ENCODE peak calls at places on chromosomes 1 and 21, in ten cellular contexts. S is uterus, O is stomach, X is adrenal gland, F is heart right ventricle, V is mammary epithelial cell, T is Peyer's patch, C is right atrium auricular region, Z is GM23338, G is breast epithelium. E is an unnamed sample. For H3K4me1, the result is how much of the 10 kb centered on the place peaks cover.

GRCh38 chr1:187433598-187433997 is 604.8 kb downstream of the PLA2G4A start:
- DNase-seq in F (no peak), T (no peak), V (no peak), G (no peak), S (no peak), O (no peak), X (no peak), Z (no peak), C (no peak), E (no peak)

GRCh38 chr1:211885746-211886522 is 55.4 kb upstream of the LPGAT1 start:
- DNase-seq in V (no peak), F (no peak), T (no peak), S (no peak), C (no peak), G (no peak), Z (peak), O (no peak), X (no peak), E (no peak)

GRCh38 chr1:10508511-10508951 is 33.8 kb downstream of the PEX14 start:
- DNase-seq in F (no peak), V (no peak), T (no peak), Z (peak), C (no peak), G (no peak), X (peak), S (no peak), O (no peak), E (no peak)

GRCh38 chr1:50279622-50280320 is 143.5 kb downstream of the DMRTA2 start:
- DNase-seq in G (no peak), X (no peak), V (peak), O (no peak), F (peak), C (no peak), T (no peak), S (no peak), Z (peak), E (no peak)

GRCh38 chr1:185974367-185974766 is 240.2 kb downstream of the HMCN1 start:
- DNase-seq in Z (no peak), O (no peak), T (no peak), F (no peak), X (no peak), G (no peak), V (no peak), S (no peak), C (no peak), E (no peak)

GRCh38 chr1:80158266-80158665 is 1151.7 kb upstream of the ADGRL4 start:
- DNase-seq in C (no peak), G (no peak), Z (no peak), T (no peak), O (no peak), F (no peak), X (no peak), S (no peak), V (no peak), E (no peak)

GRCh38 chr1:88877382-88877825 is 14.0 kb downstream of the GTF2B start:
- DNase-seq in V (peak), G (no peak), O (no peak), T (no peak), F (no peak), X (no peak), S (no peak), C (no peak), Z (peak), E (peak)

GRCh38 chr1:195851016-195851591 is 757.1 kb downstream of the KCNT2 start:
- DNase-seq in X (no peak), G (no peak), V (no peak), O (no peak), S (no peak), Z (peak), F (no peak), C (no peak), T (no peak), E (no peak)

GRCh38 chr1:9417695-9418094 is 121.6 kb upstream of the SLC25A33 start:
- DNase-seq in V (no peak), X (no peak), F (no peak), G (no peak), C (no peak), Z (no peak), S (no peak), O (no peak), T (no peak), E (no peak)

GRCh38 chr1:2404890-2405511 is 7.4 kb downstream of the PEX10 start:
- DNase-seq in V (no peak), T (no peak), C (no peak), Z (no peak), F (no peak), G (no peak), X (peak), S (no peak), O (no peak), E (no peak)

GRCh38 chr1:3707939-3708328 is 44.3 kb upstream of the CCDC27 start:
- DNase-seq in S (no peak), Z (no peak), V (no peak), F (no peak), G (no peak), X (no peak), C (no peak), T (no peak), O (no peak), E (no peak)

GRCh38 chr1:9069324-9070100 is at the start of gene SLC2A5:
- DNase-seq in G (no peak), Z (no peak), C (peak), S (peak), F (peak), V (no peak), O (no peak), T (peak), X (no peak), E (no peak)

DNA sequence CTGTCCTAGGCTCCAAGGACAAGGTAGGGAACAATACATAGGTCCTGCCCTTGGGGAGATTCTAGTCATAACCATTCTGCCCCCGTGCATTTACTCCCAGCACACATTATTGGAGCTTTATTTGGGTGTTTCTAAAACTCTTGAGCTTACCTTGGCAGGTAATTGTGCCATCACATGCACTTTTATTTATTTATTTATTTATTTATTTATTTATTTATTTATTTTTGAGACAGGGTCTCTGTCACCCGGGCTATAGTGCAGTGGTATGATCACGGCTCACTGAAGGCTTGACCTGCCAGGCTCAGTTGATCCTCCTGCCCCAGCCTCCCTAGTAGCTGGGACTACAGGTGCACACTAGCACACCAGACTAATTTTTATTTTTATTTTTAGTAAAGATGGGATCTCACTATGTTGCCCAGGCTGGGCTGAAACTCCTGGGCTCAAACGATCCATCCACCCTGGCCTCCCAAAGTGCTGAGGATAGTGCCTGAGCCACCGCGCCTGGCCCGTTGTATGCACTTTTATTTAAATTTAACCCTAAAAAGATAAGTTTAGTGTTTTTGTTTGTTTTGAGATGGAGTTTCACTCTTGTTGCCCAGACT is 9.2 kb downstream of the AGMAT start:
- DNase-seq in F (no peak), O (no peak), S (no peak), C (no peak), X (no peak), Z (no peak), G (no peak), V (no peak), T (no peak), E (no peak)
- H3K4me1 ChIP-seq in F (under half), O (under half), S (under half), C (under half), X (under half), Z (under half), G (under half), V (under half), T (under half), E (under half)

GRCh38 chr21:42518626-42519025 is 5.0 kb downstream of the SLC37A1 start:
- DNase-seq in V (no peak), G (no peak), O (no peak), S (no peak), F (no peak), Z (no peak), X (no peak), C (no peak), T (no peak), E (no peak)
- H3K4me3 ChIP-seq in V (no peak), G (no peak), O (no peak), S (no peak), F (no peak), Z (no peak), X (no peak), C (no peak), T (no peak), E (no peak)

GRCh38 chr1:170377440-170377839 is 154.5 kb upstream of the GORAB start:
- DNase-seq in Z (no peak), V (no peak), G (no peak), C (no peak), O (no peak), X (no peak), T (no peak), F (no peak), S (no peak), E (no peak)

GRCh38 chr1:170370087-170370486 is 161.9 kb upstream of the GORAB start:
- DNase-seq in O (no peak), T (no peak), F (no peak), Z (no peak), C (no peak), V (no peak), X (no peak), S (no peak), G (no peak), E (no peak)

GRCh38 chr1:170377011-170377410 is 155.0 kb upstream of the GORAB start:
- DNase-seq in F (no peak), Z (no peak), T (no peak), V (no peak), C (no peak), X (no peak), O (no peak), G (no peak), S (no peak), E (no peak)

GRCh38 chr1:170377896-170378634 is 153.9 kb upstream of the GORAB start:
- DNase-seq in T (no peak), O (no peak), Z (no peak), S (no peak), V (no peak), F (no peak), C (no peak), X (no peak), G (no peak), E (no peak)

GRCh38 chr1:170375082-170375733 is 156.8 kb upstream of the GORAB start:
- DNase-seq in T (no peak), G (no peak), V (no peak), S (no peak), F (no peak), Z (peak), C (no peak), O (no peak), X (no peak), E (no peak)
- H3K4me1 ChIP-seq in T (under half), G (under half), V (under half), S (under half), F (under half), Z (under half), C (under half), O (under half), X (under half), E (under half)

DNA sequence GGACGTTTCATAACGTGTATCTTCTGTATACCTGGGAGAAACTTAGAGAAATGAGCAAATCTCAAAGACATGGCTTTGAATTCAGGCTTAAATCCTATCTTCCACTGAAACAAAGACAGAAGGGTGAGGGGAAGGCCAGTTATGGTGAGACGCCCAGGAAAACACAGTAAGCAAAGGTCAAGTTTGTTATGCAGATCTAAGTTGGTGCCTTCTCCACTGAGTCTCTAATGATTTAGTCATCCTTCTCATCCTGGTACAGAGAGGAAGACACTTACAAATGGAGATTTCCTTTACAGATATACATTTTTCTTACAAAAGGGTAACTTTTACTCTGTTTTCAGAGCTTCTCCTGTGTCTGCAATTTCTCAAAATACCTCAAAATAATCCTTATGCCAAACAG is 64.4 kb downstream of the MAP3K7CL start:
- DNase-seq in F (no peak), Z (no peak), T (no peak), S (no peak), C (no peak), V (no peak), X (no peak), O (no peak), G (no peak), E (no peak)
- H3K4me3 ChIP-seq in F (peak), Z (no peak), T (no peak), S (no peak), C (peak), V (no peak), X (no peak), O (no peak), G (no peak), E (no peak)

GRCh38 chr1:65480684-65481405 is 60.4 kb downstream of the LEPR start:
- DNase-seq in G (no peak), X (no peak), C (no peak), V (no peak), Z (no peak), T (no peak), O (no peak), F (no peak), S (no peak), E (no peak)
- H3K4me1 ChIP-seq in G (under half), X (under half), C (under half), V (under half), Z (under half), T (under half), O (under half), F (under half), S (under half), E (under half)

GRCh38 chr1:75795703-75796193 is 934 bp upstream of the MSH4 start:
- DNase-seq in V (no peak), T (no peak), S (no peak), Z (no peak), F (no peak), X (no peak), O (no peak), G (no peak), C (no peak), E (no peak)

GRCh38 chr1:75791022-75791421 is 5.0 kb downstream of the RABGGTB start:
- DNase-seq in O (no peak), X (no peak), Z (no peak), S (no peak), V (peak), C (no peak), T (no peak), G (no peak), F (no peak), E (no peak)

GRCh38 chr1:75794382-75794781 is 2.3 kb upstream of the MSH4 start:
- DNase-seq in C (no peak), V (no peak), O (no peak), S (no peak), Z (no peak), T (no peak), X (no peak), G (no peak), F (no peak), E (no peak)

GRCh38 chr1:75796376-75797272 is at the start of gene MSH4:
- DNase-seq in S (no peak), C (no peak), Z (peak), O (no peak), V (no peak), G (no peak), T (no peak), X (no peak), F (no peak), E (no peak)

DNA sequence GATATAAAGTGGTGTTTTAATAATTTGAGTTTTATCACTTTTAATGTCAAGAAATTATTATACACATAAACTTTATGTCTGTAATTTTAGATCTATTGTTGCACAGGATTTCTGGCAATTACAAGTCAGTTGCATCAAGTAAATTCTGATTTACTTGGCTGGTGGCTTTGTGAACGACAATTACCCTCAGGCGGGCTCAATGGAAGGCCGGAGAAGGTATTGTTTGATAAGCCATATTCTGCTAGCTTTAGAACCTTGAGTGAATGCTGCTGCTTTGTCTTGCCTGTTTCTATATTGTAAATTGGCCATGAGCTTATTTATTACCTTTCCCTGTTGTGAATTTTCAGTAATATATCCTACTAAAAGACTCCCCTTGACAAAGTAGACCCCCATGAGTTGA is 4.6 kb upstream of the MSH4 start:
- DNase-seq in S (no peak), Z (no peak), O (no peak), V (no peak), X (no peak), T (no peak), C (no peak), F (no peak), G (no peak), E (no peak)
- H3K4me3 ChIP-seq in S (no peak), Z (no peak), O (no peak), V (no peak), X (no peak), T (no peak), C (no peak), F (no peak), G (no peak), E (no peak)

DNA sequence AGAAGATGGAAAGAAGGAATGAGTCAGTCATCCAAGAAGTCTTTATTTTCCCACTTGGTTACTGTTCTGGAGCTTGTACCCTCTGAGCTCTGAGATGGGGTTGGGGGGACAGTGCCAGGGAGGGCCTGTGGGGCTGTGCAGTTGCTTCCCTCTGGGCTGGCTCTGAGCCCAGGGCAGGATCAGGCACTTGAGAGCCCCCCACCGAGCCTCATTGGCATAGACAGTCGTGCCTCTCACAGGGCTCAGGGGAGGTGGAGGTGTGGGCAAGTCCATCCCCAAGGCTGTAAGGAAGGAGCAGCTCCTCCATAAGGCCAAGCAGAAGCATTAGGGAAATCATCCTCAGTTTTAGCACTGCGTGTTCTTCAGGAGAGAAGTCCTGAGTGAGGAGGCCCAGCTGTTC is 2.5 kb upstream of the ARL8A start:
- DNase-seq in T (no peak), S (no peak), X (no peak), O (no peak), F (no peak), Z (no peak), G (no peak), V (no peak), C (no peak), E (no peak)
- H3K4me1 ChIP-seq in T (under half), S (under half), X (under half), O (under half), F (under half), Z (under half), G (under half), V (under half), C (under half), E (under half)

GRCh38 chr1:201826830-201827229 is 2.1 kb upstream of the IPO9 start:
- DNase-seq in T (no peak), X (no peak), F (no peak), S (no peak), G (no peak), O (no peak), V (peak), Z (peak), C (no peak), E (no peak)

GRCh38 chr1:201831371-201831770 is 2.4 kb downstream of the IPO9 start:
- DNase-seq in O (no peak), F (no peak), X (no peak), G (no peak), C (no peak), V (no peak), S (no peak), T (no peak), Z (no peak), E (no peak)

GRCh38 chr1:201827321-201828281 is 1.4 kb upstream of the IPO9 start:
- DNase-seq in T (no peak), C (no peak), X (no peak), F (no peak), S (no peak), V (no peak), Z (no peak), G (no peak), O (no peak), E (no peak)

GRCh38 chr1:201828820-201829774 is at the start of gene IPO9:
- DNase-seq in C (peak), G (peak), V (peak), X (peak), T (peak), F (peak), Z (peak), O (peak), S (peak), E (peak)

GRCh38 chr1:201828451-201828819 is 522 bp upstream of the IPO9 start:
- DNase-seq in C (no peak), O (no peak), G (no peak), T (no peak), Z (no peak), F (no peak), S (no peak), X (no peak), V (no peak), E (no peak)
- H3K4me3 ChIP-seq in C (no peak), O (no peak), G (peak), T (no peak), Z (peak), F (no peak), S (peak), X (no peak), V (peak), E (no peak)

E was measured in CD4-positive, alpha-beta memory T cell.